ENCODE peak calls at places on chromosomes 13 and 19, in four cellular contexts. One of them, this sample, is unnamed.

GRCh38 chr13:51995677-51996551 is 15.3 kb downstream of the ATP7B start:
- DNase-seq in stomach: peak
- DNase-seq in suprapubic skin: no peak
- DNase-seq in HCT116: no peak
- DNase-seq in this sample: peak

GRCh38 chr19:31506102-31506501 is 156.9 kb upstream of the TSHZ3 start:
- DNase-seq in stomach: no peak
- DNase-seq in suprapubic skin: no peak
- DNase-seq in HCT116: no peak
- DNase-seq in this sample: no peak

GRCh38 chr13:78022164-78022877 is 103.7 kb upstream of the EDNRB start:
- DNase-seq in stomach: peak
- DNase-seq in suprapubic skin: no peak
- DNase-seq in HCT116: no peak
- DNase-seq in this sample: no peak

GRCh38 chr19:15923702-15924101 is 10.6 kb downstream of the CYP4F11 start:
- DNase-seq in stomach: no peak
- DNase-seq in suprapubic skin: no peak
- DNase-seq in HCT116: no peak
- DNase-seq in this sample: no peak

GRCh38 chr13:75129331-75129730 is 352.6 kb downstream of the TBC1D4 start:
- DNase-seq in stomach: no peak
- DNase-seq in suprapubic skin: no peak
- DNase-seq in HCT116: no peak
- DNase-seq in this sample: no peak

GRCh38 chr13:45575830-45576180 is 39.7 kb downstream of the ERICH6B start:
- DNase-seq in stomach: no peak
- DNase-seq in suprapubic skin: no peak
- DNase-seq in HCT116: no peak
- DNase-seq in this sample: no peak

GRCh38 chr13:69856331-69856730 is 251.3 kb upstream of the ATXN8OS start:
- DNase-seq in stomach: no peak
- DNase-seq in suprapubic skin: no peak
- DNase-seq in HCT116: no peak
- DNase-seq in this sample: no peak

GRCh38 chr13:23212621-23213020 is 31.8 kb downstream of the SGCG start:
- DNase-seq in stomach: no peak
- DNase-seq in suprapubic skin: no peak
- DNase-seq in HCT116: no peak
- DNase-seq in this sample: no peak

GRCh38 chr13:52806029-52806428 is 42.4 kb downstream of the PCDH8 start:
- DNase-seq in stomach: no peak
- DNase-seq in suprapubic skin: no peak
- DNase-seq in HCT116: no peak
- DNase-seq in this sample: no peak

GRCh38 chr19:4977299-4978174 is 8.6 kb downstream of the KDM4B start:
- DNase-seq in stomach: peak
- DNase-seq in suprapubic skin: peak
- DNase-seq in HCT116: no peak
- DNase-seq in this sample: no peak

GRCh38 chr13:95787356-95788099 is 110.6 kb downstream of the DNAJC3 start:
- DNase-seq in stomach: no peak
- DNase-seq in suprapubic skin: no peak
- DNase-seq in HCT116: no peak
- DNase-seq in this sample: peak

GRCh38 chr13:93409816-93410215 is 183.2 kb downstream of the GPC6 start:
- DNase-seq in stomach: no peak
- DNase-seq in suprapubic skin: no peak
- DNase-seq in HCT116: no peak
- DNase-seq in this sample: no peak

GRCh38 chr13:100633461-100633860 is 41.1 kb downstream of the TMTC4 start:
- DNase-seq in stomach: no peak
- DNase-seq in suprapubic skin: no peak
- DNase-seq in HCT116: no peak
- DNase-seq in this sample: no peak

GRCh38 chr19:10026744-10027143 is 13.5 kb downstream of the RDH8 start:
- DNase-seq in stomach: no peak
- DNase-seq in suprapubic skin: no peak
- DNase-seq in HCT116: no peak
- DNase-seq in this sample: no peak

GRCh38 chr13:21361123-21361522 is 98.0 kb downstream of the ZDHHC20 start:
- DNase-seq in stomach: no peak
- DNase-seq in suprapubic skin: no peak
- DNase-seq in HCT116: no peak
- DNase-seq in this sample: no peak

GRCh38 chr19:10501971-10502523 is 1.1 kb downstream of the KEAP1 start:
- DNase-seq in stomach: peak
- DNase-seq in suprapubic skin: peak
- DNase-seq in HCT116: no peak
- DNase-seq in this sample: peak

GRCh38 chr19:33510728-33511255 is 10.8 kb downstream of the PEPD start:
- DNase-seq in stomach: no peak
- DNase-seq in suprapubic skin: no peak
- DNase-seq in HCT116: no peak
- DNase-seq in this sample: no peak

GRCh38 chr19:19304186-19304975 is 15.9 kb downstream of the SUGP1 start:
- DNase-seq in stomach: no peak
- DNase-seq in suprapubic skin: no peak
- DNase-seq in HCT116: no peak
- DNase-seq in this sample: no peak

GRCh38 chr19:44757735-44758505 is 9.4 kb downstream of the BCL3 start:
- DNase-seq in stomach: peak
- DNase-seq in suprapubic skin: no peak
- DNase-seq in HCT116: no peak
- DNase-seq in this sample: peak

GRCh38 chr19:18000981-18001836 is 6.8 kb upstream of the ARRDC2 start:
- DNase-seq in stomach: peak
- DNase-seq in suprapubic skin: peak
- DNase-seq in HCT116: peak
- DNase-seq in this sample: peak

GRCh38 chr19:6744381-6745288 is 5.2 kb downstream of the TRIP10 start:
- DNase-seq in stomach: peak
- DNase-seq in suprapubic skin: peak
- DNase-seq in HCT116: no peak
- DNase-seq in this sample: peak

GRCh38 chr13:112450567-112451240 is 74.5 kb downstream of the SPACA7 start:
- DNase-seq in stomach: peak
- DNase-seq in suprapubic skin: no peak
- DNase-seq in HCT116: no peak
- DNase-seq in this sample: no peak

GRCh38 chr13:58341318-58341717 is 709.8 kb downstream of the PCDH17 start:
- DNase-seq in stomach: no peak
- DNase-seq in suprapubic skin: no peak
- DNase-seq in HCT116: no peak
- DNase-seq in this sample: no peak

GRCh38 chr19:39157997-39158389 is 32.4 kb downstream of the PAK4 start:
- DNase-seq in stomach: no peak
- DNase-seq in suprapubic skin: no peak
- DNase-seq in HCT116: no peak
- DNase-seq in this sample: no peak

GRCh38 chr19:17948967-17949930 is 16.4 kb downstream of the CCDC124 start:
- DNase-seq in stomach: no peak
- DNase-seq in suprapubic skin: no peak
- DNase-seq in HCT116: no peak
- DNase-seq in this sample: no peak

GRCh38 chr13:42392180-42392579 is 120.2 kb downstream of the AKAP11 start:
- DNase-seq in stomach: no peak
- DNase-seq in suprapubic skin: no peak
- DNase-seq in HCT116: no peak
- DNase-seq in this sample: no peak

GRCh38 chr19:33381101-33381500 is 7.6 kb downstream of the CEBPG start:
- DNase-seq in stomach: no peak
- DNase-seq in suprapubic skin: peak
- DNase-seq in HCT116: no peak
- DNase-seq in this sample: no peak

GRCh38 chr13:65585346-65585745 is 1644.8 kb downstream of the PCDH9 start:
- DNase-seq in stomach: no peak
- DNase-seq in suprapubic skin: no peak
- DNase-seq in HCT116: no peak
- DNase-seq in this sample: no peak

GRCh38 chr13:97125810-97126738 is 96.1 kb upstream of the MBNL2 start:
- DNase-seq in stomach: no peak
- DNase-seq in suprapubic skin: peak
- DNase-seq in HCT116: no peak
- DNase-seq in this sample: no peak

GRCh38 chr13:47287291-47287751 is 390.5 kb upstream of the HTR2A start:
- DNase-seq in stomach: no peak
- DNase-seq in suprapubic skin: no peak
- DNase-seq in HCT116: no peak
- DNase-seq in this sample: no peak

GRCh38 chr19:35117017-35117570 is 1.5 kb downstream of the FXYD3 start:
- DNase-seq in stomach: no peak
- DNase-seq in suprapubic skin: no peak
- DNase-seq in HCT116: no peak
- DNase-seq in this sample: no peak

GRCh38 chr19:19170053-19170945 is at the start of gene MEF2B:
- DNase-seq in stomach: peak
- DNase-seq in suprapubic skin: peak
- DNase-seq in HCT116: no peak
- DNase-seq in this sample: peak

GRCh38 chr13:41139296-41139966 is 6.8 kb upstream of the KBTBD6 start:
- DNase-seq in stomach: no peak
- DNase-seq in suprapubic skin: no peak
- DNase-seq in HCT116: no peak
- DNase-seq in this sample: no peak

GRCh38 chr19:6707011-6707657 is 13.3 kb downstream of the C3 start:
- DNase-seq in stomach: no peak
- DNase-seq in suprapubic skin: no peak
- DNase-seq in HCT116: no peak
- DNase-seq in this sample: no peak

GRCh38 chr19:39681416-39681815 is 22.9 kb upstream of the LGALS14 start:
- DNase-seq in stomach: no peak
- DNase-seq in suprapubic skin: no peak
- DNase-seq in HCT116: no peak
- DNase-seq in this sample: no peak

GRCh38 chr13:38967446-38967845 is 23.2 kb downstream of the STOML3 start:
- DNase-seq in stomach: no peak
- DNase-seq in suprapubic skin: no peak
- DNase-seq in HCT116: no peak
- DNase-seq in this sample: no peak

GRCh38 chr13:43122706-43123268 is 99.4 kb downstream of the DNAJC15 start:
- DNase-seq in stomach: no peak
- DNase-seq in suprapubic skin: no peak
- DNase-seq in HCT116: no peak
- DNase-seq in this sample: no peak

GRCh38 chr13:71169125-71169524 is 697.9 kb downstream of the DACH1 start:
- DNase-seq in stomach: no peak
- DNase-seq in suprapubic skin: no peak
- DNase-seq in HCT116: no peak
- DNase-seq in this sample: no peak

GRCh38 chr19:45882652-45883585 is 3.0 kb downstream of the IRF2BP1 start:
- DNase-seq in stomach: peak
- DNase-seq in suprapubic skin: no peak
- DNase-seq in HCT116: peak
- DNase-seq in this sample: peak
- TF ChIP-seq POLR2A in stomach: peak
- TF ChIP-seq POLR2A in suprapubic skin: no peak
- TF ChIP-seq POLR2A in HCT116: no peak
- TF ChIP-seq POLR2A in this sample: peak

GRCh38 chr19:36267061-36267845 is 52.3 kb downstream of the ZNF146 start:
- DNase-seq in stomach: no peak
- DNase-seq in suprapubic skin: no peak
- DNase-seq in HCT116: no peak
- DNase-seq in this sample: no peak
- TF ChIP-seq POLR2A in stomach: no peak
- TF ChIP-seq POLR2A in suprapubic skin: no peak
- TF ChIP-seq POLR2A in HCT116: no peak
- TF ChIP-seq POLR2A in this sample: no peak

GRCh38 chr19:3577741-3578344 is 5.1 kb downstream of the HMG20B start:
- DNase-seq in stomach: no peak
- DNase-seq in suprapubic skin: peak
- DNase-seq in HCT116: no peak
- DNase-seq in this sample: no peak
- TF ChIP-seq POLR2A in stomach: no peak
- TF ChIP-seq POLR2A in suprapubic skin: no peak
- TF ChIP-seq POLR2A in HCT116: no peak
- TF ChIP-seq POLR2A in this sample: no peak

GRCh38 chr19:49415102-49415809 is 8.0 kb downstream of the PTH2 start:
- DNase-seq in stomach: no peak
- DNase-seq in suprapubic skin: no peak
- DNase-seq in HCT116: no peak
- DNase-seq in this sample: no peak
- TF ChIP-seq POLR2A in stomach: no peak
- TF ChIP-seq POLR2A in suprapubic skin: no peak
- TF ChIP-seq POLR2A in HCT116: no peak
- TF ChIP-seq POLR2A in this sample: no peak

GRCh38 chr13:111183959-111184684 is 69.0 kb downstream of the ARHGEF7 start:
- DNase-seq in stomach: no peak
- DNase-seq in suprapubic skin: no peak
- DNase-seq in HCT116: no peak
- DNase-seq in this sample: no peak

GRCh38 chr13:111186305-111186930 is 71.3 kb downstream of the ARHGEF7 start:
- DNase-seq in stomach: no peak
- DNase-seq in suprapubic skin: no peak
- DNase-seq in HCT116: no peak
- DNase-seq in this sample: no peak

GRCh38 chr13:111181977-111182376 is 66.9 kb downstream of the ARHGEF7 start:
- DNase-seq in stomach: no peak
- DNase-seq in suprapubic skin: no peak
- DNase-seq in HCT116: no peak
- DNase-seq in this sample: no peak

GRCh38 chr13:111183087-111183645 is 68.1 kb downstream of the ARHGEF7 start:
- DNase-seq in stomach: no peak
- DNase-seq in suprapubic skin: no peak
- DNase-seq in HCT116: no peak
- DNase-seq in this sample: no peak

GRCh38 chr13:111184685-111185401 is 69.7 kb downstream of the ARHGEF7 start:
- DNase-seq in stomach: no peak
- DNase-seq in suprapubic skin: no peak
- DNase-seq in HCT116: no peak
- DNase-seq in this sample: no peak
- TF ChIP-seq POLR2A in stomach: no peak
- TF ChIP-seq POLR2A in suprapubic skin: no peak
- TF ChIP-seq POLR2A in HCT116: no peak
- TF ChIP-seq POLR2A in this sample: no peak

DNA sequence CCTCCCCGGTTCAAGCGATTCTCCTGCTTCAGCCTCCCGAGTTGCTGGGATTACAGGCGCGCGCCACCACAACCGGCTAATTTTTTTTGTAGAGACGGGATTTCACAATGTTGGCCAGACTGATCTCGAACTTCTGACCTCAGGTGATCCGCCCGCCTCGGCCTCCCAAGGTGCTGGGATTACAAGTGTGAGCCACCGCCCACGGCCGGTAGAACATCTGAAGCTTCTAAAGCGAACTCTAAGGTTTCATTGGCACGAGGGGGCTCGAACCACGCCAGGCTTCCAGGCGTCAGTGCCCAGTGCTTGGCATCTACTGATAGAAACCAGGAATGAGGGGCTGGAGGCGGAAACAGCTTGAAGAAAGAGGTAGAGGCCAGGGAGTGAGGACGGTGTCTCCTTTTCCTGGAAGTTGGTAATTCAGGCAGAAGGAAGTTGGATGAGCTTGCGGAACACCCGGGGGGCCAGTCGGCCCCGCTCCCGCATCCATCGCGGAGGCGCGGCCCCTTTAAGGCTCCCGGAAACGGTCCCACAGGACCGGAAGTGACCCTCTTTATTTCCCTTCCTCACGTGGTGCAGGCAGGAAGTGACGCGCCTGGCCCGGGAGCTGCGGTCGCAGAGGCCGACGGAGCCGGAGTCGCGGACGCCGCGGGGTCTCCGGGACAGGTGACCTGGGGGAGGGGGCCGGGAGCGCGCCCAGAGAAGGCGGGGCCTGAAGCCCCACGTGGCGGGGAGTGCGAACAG is at the start of gene CCDC9:
- DNase-seq in stomach: peak
- DNase-seq in suprapubic skin: peak
- DNase-seq in HCT116: peak
- DNase-seq in this sample: peak
- TF ChIP-seq POLR2A in stomach: peak
- TF ChIP-seq POLR2A in suprapubic skin: no peak
- TF ChIP-seq POLR2A in HCT116: peak
- TF ChIP-seq POLR2A in this sample: peak

This sample was measured in body of pancreas.